ENCODE peak calls at places on chromosome 15, in six cellular contexts. One of them, this sample, is unnamed.

GRCh38 chr15:72285927-72286516 is 13.7 kb upstream of the PARP6 start:
- DNase-seq in uterus: no peak
- DNase-seq in hypothalamus: no peak
- DNase-seq in activated T-cell treated with anti-CD3 and anti-CD28 coated beads for 1 hour: peak
- DNase-seq in ovary: no peak
- DNase-seq in midbrain: no peak
- DNase-seq in this sample: no peak

GRCh38 chr15:49495993-49496747 is 73.1 kb downstream of the FGF7 start:
- DNase-seq in uterus: no peak
- DNase-seq in hypothalamus: no peak
- DNase-seq in activated T-cell treated with anti-CD3 and anti-CD28 coated beads for 1 hour: no peak
- DNase-seq in ovary: no peak
- DNase-seq in midbrain: no peak
- DNase-seq in this sample: no peak

GRCh38 chr15:71079208-71080044 is 35.8 kb upstream of the THSD4 start:
- DNase-seq in uterus: no peak
- DNase-seq in hypothalamus: no peak
- DNase-seq in activated T-cell treated with anti-CD3 and anti-CD28 coated beads for 1 hour: no peak
- DNase-seq in ovary: no peak
- DNase-seq in midbrain: no peak
- DNase-seq in this sample: no peak

GRCh38 chr15:76730262-76730661 is 174.9 kb downstream of the SCAPER start:
- DNase-seq in uterus: no peak
- DNase-seq in hypothalamus: no peak
- DNase-seq in activated T-cell treated with anti-CD3 and anti-CD28 coated beads for 1 hour: no peak
- DNase-seq in ovary: no peak
- DNase-seq in midbrain: no peak
- DNase-seq in this sample: no peak

GRCh38 chr15:29612701-29613100 is 209.6 kb downstream of the TJP1 start:
- DNase-seq in uterus: no peak
- DNase-seq in hypothalamus: no peak
- DNase-seq in activated T-cell treated with anti-CD3 and anti-CD28 coated beads for 1 hour: no peak
- DNase-seq in ovary: no peak
- DNase-seq in midbrain: no peak
- DNase-seq in this sample: no peak

GRCh38 chr15:43249699-43250203 is 17.0 kb downstream of the TGM5 start:
- DNase-seq in uterus: no peak
- DNase-seq in hypothalamus: no peak
- DNase-seq in activated T-cell treated with anti-CD3 and anti-CD28 coated beads for 1 hour: no peak
- DNase-seq in ovary: no peak
- DNase-seq in midbrain: no peak
- DNase-seq in this sample: no peak

GRCh38 chr15:69748700-69749099 is 296.1 kb downstream of the RPLP1 start:
- DNase-seq in uterus: no peak
- DNase-seq in hypothalamus: no peak
- DNase-seq in activated T-cell treated with anti-CD3 and anti-CD28 coated beads for 1 hour: no peak
- DNase-seq in ovary: no peak
- DNase-seq in midbrain: no peak
- DNase-seq in this sample: no peak

GRCh38 chr15:88390502-88390901 is 76.7 kb downstream of the MRPL46 start:
- DNase-seq in uterus: no peak
- DNase-seq in hypothalamus: no peak
- DNase-seq in activated T-cell treated with anti-CD3 and anti-CD28 coated beads for 1 hour: no peak
- DNase-seq in ovary: no peak
- DNase-seq in midbrain: no peak
- DNase-seq in this sample: no peak

GRCh38 chr15:40063563-40064011 is 24.6 kb upstream of the SRP14 start:
- DNase-seq in uterus: no peak
- DNase-seq in hypothalamus: no peak
- DNase-seq in activated T-cell treated with anti-CD3 and anti-CD28 coated beads for 1 hour: no peak
- DNase-seq in ovary: peak
- DNase-seq in midbrain: peak
- DNase-seq in this sample: peak

GRCh38 chr15:95329362-95329761 is 1001.1 kb upstream of the NR2F2 start:
- DNase-seq in uterus: no peak
- DNase-seq in hypothalamus: no peak
- DNase-seq in activated T-cell treated with anti-CD3 and anti-CD28 coated beads for 1 hour: no peak
- DNase-seq in ovary: peak
- DNase-seq in midbrain: no peak
- DNase-seq in this sample: no peak

GRCh38 chr15:70032509-70032908 is 65.2 kb downstream of the TLE3 start:
- DNase-seq in uterus: no peak
- DNase-seq in hypothalamus: no peak
- DNase-seq in activated T-cell treated with anti-CD3 and anti-CD28 coated beads for 1 hour: no peak
- DNase-seq in ovary: peak
- DNase-seq in midbrain: no peak
- DNase-seq in this sample: no peak

GRCh38 chr15:43270676-43271306 is 4.1 kb upstream of the TGM5 start:
- DNase-seq in uterus: no peak
- DNase-seq in hypothalamus: no peak
- DNase-seq in activated T-cell treated with anti-CD3 and anti-CD28 coated beads for 1 hour: no peak
- DNase-seq in ovary: no peak
- DNase-seq in midbrain: no peak
- DNase-seq in this sample: no peak

GRCh38 chr15:59255647-59256380 is 49.2 kb downstream of the LDHAL6B start:
- DNase-seq in uterus: no peak
- DNase-seq in hypothalamus: no peak
- DNase-seq in activated T-cell treated with anti-CD3 and anti-CD28 coated beads for 1 hour: no peak
- DNase-seq in ovary: no peak
- DNase-seq in midbrain: no peak
- DNase-seq in this sample: no peak

GRCh38 chr15:24772709-24773373 is 97.3 kb downstream of the NPAP1 start:
- DNase-seq in uterus: peak
- DNase-seq in hypothalamus: peak
- DNase-seq in activated T-cell treated with anti-CD3 and anti-CD28 coated beads for 1 hour: peak
- DNase-seq in ovary: peak
- DNase-seq in midbrain: peak
- DNase-seq in this sample: peak

GRCh38 chr15:92683511-92683834 is 27.9 kb upstream of the FAM174B start:
- DNase-seq in uterus: peak
- DNase-seq in hypothalamus: peak
- DNase-seq in activated T-cell treated with anti-CD3 and anti-CD28 coated beads for 1 hour: no peak
- DNase-seq in ovary: no peak
- DNase-seq in midbrain: peak
- DNase-seq in this sample: peak

GRCh38 chr15:64476550-64476949 is 16.2 kb downstream of the ZNF609 start:
- DNase-seq in uterus: no peak
- DNase-seq in hypothalamus: no peak
- DNase-seq in activated T-cell treated with anti-CD3 and anti-CD28 coated beads for 1 hour: no peak
- DNase-seq in ovary: no peak
- DNase-seq in midbrain: no peak
- DNase-seq in this sample: no peak

This sample was measured in posterior cingulate gyrus.